ENCODE peak calls at places on chromosomes 5 and 9, in eight cellular contexts. One of them, this sample, is unnamed. For H3K4me1, the result is how much of the 10 kb centered on the place peaks cover.

GRCh38 chr5:132243366-132243977 is 14.0 kb upstream of the PDLIM4 start:
- DNase-seq in fibroblast of lung: no peak
- DNase-seq in kidney: no peak
- DNase-seq in cardiac muscle cell: no peak
- DNase-seq in esophagus squamous epithelium: no peak
- DNase-seq in SJSA1: no peak
- DNase-seq in GM23248: no peak
- DNase-seq in psoas muscle: no peak
- DNase-seq in this sample: no peak

GRCh38 chr5:78797945-78798731 is 149.6 kb upstream of the LHFPL2 start:
- DNase-seq in fibroblast of lung: no peak
- DNase-seq in cardiac muscle cell: peak
- DNase-seq in SJSA1: no peak
- DNase-seq in esophagus squamous epithelium: no peak
- DNase-seq in kidney: no peak
- DNase-seq in GM23248: peak
- DNase-seq in psoas muscle: no peak
- DNase-seq in this sample: no peak

GRCh38 chr5:53276825-53277224 is 167.3 kb upstream of the MOCS2 start:
- DNase-seq in cardiac muscle cell: peak
- DNase-seq in kidney: no peak
- DNase-seq in SJSA1: no peak
- DNase-seq in esophagus squamous epithelium: no peak
- DNase-seq in GM23248: no peak
- DNase-seq in fibroblast of lung: peak
- DNase-seq in psoas muscle: no peak
- DNase-seq in this sample: no peak

GRCh38 chr9:91113026-91113425 is 248.7 kb downstream of the AUH start:
- DNase-seq in psoas muscle: no peak
- DNase-seq in kidney: no peak
- DNase-seq in GM23248: no peak
- DNase-seq in SJSA1: no peak
- DNase-seq in cardiac muscle cell: no peak
- DNase-seq in esophagus squamous epithelium: no peak
- DNase-seq in fibroblast of lung: no peak
- DNase-seq in this sample: no peak

GRCh38 chr5:130055572-130055971 is 151.3 kb downstream of the CHSY3 start:
- DNase-seq in esophagus squamous epithelium: no peak
- DNase-seq in kidney: no peak
- DNase-seq in SJSA1: no peak
- DNase-seq in fibroblast of lung: no peak
- DNase-seq in psoas muscle: no peak
- DNase-seq in cardiac muscle cell: no peak
- DNase-seq in GM23248: peak
- DNase-seq in this sample: no peak

GRCh38 chr5:65796269-65796668 is 74.3 kb downstream of the NLN start:
- DNase-seq in fibroblast of lung: no peak
- DNase-seq in GM23248: peak
- DNase-seq in kidney: no peak
- DNase-seq in esophagus squamous epithelium: no peak
- DNase-seq in cardiac muscle cell: no peak
- DNase-seq in SJSA1: no peak
- DNase-seq in psoas muscle: no peak
- DNase-seq in this sample: no peak

GRCh38 chr5:142104491-142104890 is 4.1 kb upstream of the NDFIP1 start:
- DNase-seq in fibroblast of lung: no peak
- DNase-seq in kidney: no peak
- DNase-seq in esophagus squamous epithelium: no peak
- DNase-seq in psoas muscle: no peak
- DNase-seq in SJSA1: no peak
- DNase-seq in GM23248: no peak
- DNase-seq in cardiac muscle cell: no peak
- DNase-seq in this sample: peak

GRCh38 chr9:128936171-128936865 is 11.1 kb downstream of the DOLK start:
- DNase-seq in kidney: peak
- DNase-seq in GM23248: no peak
- DNase-seq in SJSA1: no peak
- DNase-seq in cardiac muscle cell: no peak
- DNase-seq in psoas muscle: peak
- DNase-seq in fibroblast of lung: no peak
- DNase-seq in esophagus squamous epithelium: no peak
- DNase-seq in this sample: no peak

GRCh38 chr5:173964491-173964890 is 24.5 kb upstream of the C5orf47 start:
- DNase-seq in cardiac muscle cell: no peak
- DNase-seq in fibroblast of lung: no peak
- DNase-seq in SJSA1: no peak
- DNase-seq in esophagus squamous epithelium: no peak
- DNase-seq in psoas muscle: no peak
- DNase-seq in kidney: no peak
- DNase-seq in GM23248: no peak
- DNase-seq in this sample: no peak

GRCh38 chr5:168736201-168736940 is 157.2 kb upstream of the PANK3 start:
- DNase-seq in GM23248: no peak
- DNase-seq in kidney: no peak
- DNase-seq in psoas muscle: no peak
- DNase-seq in esophagus squamous epithelium: no peak
- DNase-seq in fibroblast of lung: no peak
- DNase-seq in SJSA1: no peak
- DNase-seq in cardiac muscle cell: peak
- DNase-seq in this sample: no peak

GRCh38 chr9:137556069-137556838 is 4.6 kb downstream of the MRPL41 start:
- DNase-seq in cardiac muscle cell: peak
- DNase-seq in fibroblast of lung: peak
- DNase-seq in esophagus squamous epithelium: no peak
- DNase-seq in SJSA1: no peak
- DNase-seq in GM23248: no peak
- DNase-seq in psoas muscle: no peak
- DNase-seq in kidney: peak
- DNase-seq in this sample: no peak

GRCh38 chr9:135410831-135411473 is 68.6 kb upstream of the PPP1R26 start:
- DNase-seq in psoas muscle: no peak
- DNase-seq in GM23248: no peak
- DNase-seq in kidney: no peak
- DNase-seq in cardiac muscle cell: no peak
- DNase-seq in SJSA1: no peak
- DNase-seq in fibroblast of lung: no peak
- DNase-seq in esophagus squamous epithelium: no peak
- DNase-seq in this sample: no peak

GRCh38 chr5:88674262-88675158 is 208.5 kb downstream of the MEF2C start:
- DNase-seq in cardiac muscle cell: peak
- DNase-seq in GM23248: peak
- DNase-seq in SJSA1: no peak
- DNase-seq in kidney: peak
- DNase-seq in psoas muscle: no peak
- DNase-seq in fibroblast of lung: no peak
- DNase-seq in esophagus squamous epithelium: no peak
- DNase-seq in this sample: no peak

GRCh38 chr5:121164632-121165031 is 687.0 kb upstream of the FTMT start:
- DNase-seq in cardiac muscle cell: no peak
- DNase-seq in SJSA1: no peak
- DNase-seq in kidney: no peak
- DNase-seq in GM23248: no peak
- DNase-seq in fibroblast of lung: no peak
- DNase-seq in esophagus squamous epithelium: no peak
- DNase-seq in psoas muscle: no peak
- DNase-seq in this sample: no peak

GRCh38 chr9:123589666-123590239 is 233.8 kb downstream of the CRB2 start:
- DNase-seq in kidney: no peak
- DNase-seq in cardiac muscle cell: no peak
- DNase-seq in GM23248: no peak
- DNase-seq in SJSA1: no peak
- DNase-seq in psoas muscle: no peak
- DNase-seq in fibroblast of lung: no peak
- DNase-seq in esophagus squamous epithelium: no peak
- DNase-seq in this sample: no peak

GRCh38 chr9:70085241-70085640 is 41.6 kb downstream of the MAMDC2 start:
- DNase-seq in fibroblast of lung: peak
- DNase-seq in SJSA1: no peak
- DNase-seq in kidney: no peak
- DNase-seq in GM23248: peak
- DNase-seq in psoas muscle: no peak
- DNase-seq in cardiac muscle cell: peak
- DNase-seq in esophagus squamous epithelium: no peak
- DNase-seq in this sample: no peak

GRCh38 chr5:166436857-166437256 is 1854.6 kb upstream of the WWC1 start:
- DNase-seq in psoas muscle: no peak
- DNase-seq in fibroblast of lung: no peak
- DNase-seq in cardiac muscle cell: peak
- DNase-seq in SJSA1: no peak
- DNase-seq in esophagus squamous epithelium: no peak
- DNase-seq in kidney: no peak
- DNase-seq in GM23248: no peak
- DNase-seq in this sample: no peak

GRCh38 chr5:40790947-40791593 is 7.1 kb downstream of the PRKAA1 start:
- DNase-seq in kidney: no peak
- DNase-seq in cardiac muscle cell: no peak
- DNase-seq in psoas muscle: no peak
- DNase-seq in esophagus squamous epithelium: no peak
- DNase-seq in GM23248: peak
- DNase-seq in fibroblast of lung: no peak
- DNase-seq in SJSA1: no peak
- DNase-seq in this sample: no peak

GRCh38 chr9:122134822-122135528 is 24.6 kb downstream of the NDUFA8 start:
- DNase-seq in GM23248: peak
- DNase-seq in psoas muscle: no peak
- DNase-seq in fibroblast of lung: peak
- DNase-seq in cardiac muscle cell: no peak
- DNase-seq in kidney: no peak
- DNase-seq in esophagus squamous epithelium: no peak
- DNase-seq in SJSA1: peak
- DNase-seq in this sample: no peak

GRCh38 chr5:57513785-57514184 is 31.2 kb upstream of the ACTBL2 start:
- DNase-seq in esophagus squamous epithelium: no peak
- DNase-seq in kidney: no peak
- DNase-seq in cardiac muscle cell: no peak
- DNase-seq in SJSA1: no peak
- DNase-seq in fibroblast of lung: no peak
- DNase-seq in psoas muscle: no peak
- DNase-seq in GM23248: no peak
- DNase-seq in this sample: no peak

GRCh38 chr5:88089757-88090390 is 178.8 kb downstream of the TMEM161B start:
- DNase-seq in cardiac muscle cell: no peak
- DNase-seq in psoas muscle: no peak
- DNase-seq in fibroblast of lung: no peak
- DNase-seq in GM23248: no peak
- DNase-seq in SJSA1: no peak
- DNase-seq in esophagus squamous epithelium: no peak
- DNase-seq in kidney: no peak
- DNase-seq in this sample: no peak

GRCh38 chr9:86945868-86946711 is 1.2 kb downstream of the GAS1 start:
- DNase-seq in kidney: peak
- DNase-seq in fibroblast of lung: peak
- DNase-seq in SJSA1: peak
- DNase-seq in cardiac muscle cell: peak
- DNase-seq in esophagus squamous epithelium: peak
- DNase-seq in GM23248: peak
- DNase-seq in psoas muscle: peak
- DNase-seq in this sample: peak

GRCh38 chr5:16457853-16458252 is 7.7 kb downstream of the ZNF622 start:
- DNase-seq in psoas muscle: no peak
- DNase-seq in SJSA1: no peak
- DNase-seq in GM23248: peak
- DNase-seq in kidney: no peak
- DNase-seq in esophagus squamous epithelium: no peak
- DNase-seq in fibroblast of lung: no peak
- DNase-seq in cardiac muscle cell: no peak
- DNase-seq in this sample: no peak

GRCh38 chr5:1726956-1727355 is 72.7 kb downstream of the MRPL36 start:
- DNase-seq in GM23248: no peak
- DNase-seq in cardiac muscle cell: no peak
- DNase-seq in esophagus squamous epithelium: no peak
- DNase-seq in fibroblast of lung: no peak
- DNase-seq in kidney: peak
- DNase-seq in SJSA1: no peak
- DNase-seq in psoas muscle: no peak
- DNase-seq in this sample: no peak

GRCh38 chr9:107760469-107761242 is 271.1 kb upstream of the KLF4 start:
- DNase-seq in esophagus squamous epithelium: no peak
- DNase-seq in kidney: no peak
- DNase-seq in psoas muscle: peak
- DNase-seq in SJSA1: no peak
- DNase-seq in GM23248: no peak
- DNase-seq in fibroblast of lung: no peak
- DNase-seq in cardiac muscle cell: no peak
- DNase-seq in this sample: no peak

GRCh38 chr9:93827545-93828330 is 127.4 kb downstream of the BARX1 start:
- DNase-seq in SJSA1: peak
- DNase-seq in psoas muscle: peak
- DNase-seq in fibroblast of lung: peak
- DNase-seq in kidney: no peak
- DNase-seq in esophagus squamous epithelium: no peak
- DNase-seq in cardiac muscle cell: peak
- DNase-seq in GM23248: peak
- DNase-seq in this sample: no peak

GRCh38 chr5:139633295-139634027 is 14.7 kb upstream of the CXXC5 start:
- DNase-seq in SJSA1: peak
- DNase-seq in fibroblast of lung: peak
- DNase-seq in kidney: peak
- DNase-seq in esophagus squamous epithelium: no peak
- DNase-seq in psoas muscle: peak
- DNase-seq in GM23248: peak
- DNase-seq in cardiac muscle cell: peak
- DNase-seq in this sample: peak

GRCh38 chr5:34684281-34684979 is 28.3 kb downstream of the RAI14 start:
- DNase-seq in GM23248: peak
- DNase-seq in cardiac muscle cell: peak
- DNase-seq in kidney: no peak
- DNase-seq in SJSA1: peak
- DNase-seq in esophagus squamous epithelium: no peak
- DNase-seq in psoas muscle: no peak
- DNase-seq in fibroblast of lung: peak
- DNase-seq in this sample: no peak
- H3K4me1 ChIP-seq in GM23248: half or more
- H3K4me1 ChIP-seq in cardiac muscle cell: under half
- H3K4me1 ChIP-seq in kidney: under half
- H3K4me1 ChIP-seq in SJSA1: half or more
- H3K4me1 ChIP-seq in esophagus squamous epithelium: under half
- H3K4me1 ChIP-seq in psoas muscle: under half
- H3K4me1 ChIP-seq in fibroblast of lung: under half
- H3K4me1 ChIP-seq in this sample: under half

GRCh38 chr5:128536861-128537305 is 1.2 kb downstream of the FBN2 start:
- DNase-seq in SJSA1: no peak
- DNase-seq in cardiac muscle cell: peak
- DNase-seq in psoas muscle: no peak
- DNase-seq in GM23248: peak
- DNase-seq in fibroblast of lung: peak
- DNase-seq in esophagus squamous epithelium: no peak
- DNase-seq in kidney: peak
- DNase-seq in this sample: no peak
- H3K4me3 ChIP-seq in SJSA1: peak
- H3K4me3 ChIP-seq in cardiac muscle cell: peak
- H3K4me3 ChIP-seq in psoas muscle: peak
- H3K4me3 ChIP-seq in GM23248: peak
- H3K4me3 ChIP-seq in fibroblast of lung: peak
- H3K4me3 ChIP-seq in esophagus squamous epithelium: peak
- H3K4me3 ChIP-seq in kidney: peak
- H3K4me3 ChIP-seq in this sample: no peak

GRCh38 chr9:24416136-24416535 is 129.6 kb downstream of the IZUMO3 start:
- DNase-seq in psoas muscle: no peak
- DNase-seq in esophagus squamous epithelium: no peak
- DNase-seq in kidney: no peak
- DNase-seq in cardiac muscle cell: no peak
- DNase-seq in GM23248: no peak
- DNase-seq in SJSA1: no peak
- DNase-seq in fibroblast of lung: no peak
- DNase-seq in this sample: no peak
- H3K4me1 ChIP-seq in psoas muscle: under half
- H3K4me1 ChIP-seq in esophagus squamous epithelium: under half
- H3K4me1 ChIP-seq in kidney: under half
- H3K4me1 ChIP-seq in cardiac muscle cell: under half
- H3K4me1 ChIP-seq in GM23248: under half
- H3K4me1 ChIP-seq in SJSA1: under half
- H3K4me1 ChIP-seq in fibroblast of lung: under half
- H3K4me1 ChIP-seq in this sample: under half

GRCh38 chr9:35939851-35940250 is 18.1 kb downstream of the OR2S2 start:
- DNase-seq in fibroblast of lung: no peak
- DNase-seq in GM23248: no peak
- DNase-seq in psoas muscle: no peak
- DNase-seq in kidney: no peak
- DNase-seq in SJSA1: no peak
- DNase-seq in cardiac muscle cell: no peak
- DNase-seq in esophagus squamous epithelium: no peak
- DNase-seq in this sample: no peak
- H3K4me3 ChIP-seq in fibroblast of lung: no peak
- H3K4me3 ChIP-seq in GM23248: no peak
- H3K4me3 ChIP-seq in psoas muscle: no peak
- H3K4me3 ChIP-seq in kidney: no peak
- H3K4me3 ChIP-seq in SJSA1: no peak
- H3K4me3 ChIP-seq in cardiac muscle cell: no peak
- H3K4me3 ChIP-seq in esophagus squamous epithelium: no peak
- H3K4me3 ChIP-seq in this sample: no peak

This sample was measured in CD8-positive, alpha-beta memory T cell.